ENCODE peak calls at places on chromosomes 11 and 22, in eight cellular contexts. T is mucosa of descending colon, S is HCT116, D is AG04450, E is AG10803, Q is cardiac fibroblast, I is left lung, F is pancreas. G is an unnamed sample.

GRCh38 chr22:49040754-49041467 is 786.8 kb downstream of the BRD1 start:
- DNase-seq in T (no peak), S (no peak), D (no peak), E (no peak), Q (no peak), I (no peak), F (no peak), G (no peak)

GRCh38 chr11:121012091-121012490 is 11.8 kb upstream of the TBCEL start:
- DNase-seq in T (no peak), S (no peak), D (no peak), E (no peak), Q (no peak), I (no peak), F (no peak), G (no peak)

GRCh38 chr22:24727218-24727851 is 47.2 kb downstream of the PIWIL3 start:
- DNase-seq in T (peak), S (peak), D (peak), E (no peak), Q (peak), I (no peak), F (peak), G (no peak)

GRCh38 chr22:19291218-19291579 is 320 bp downstream of the CLTCL1 start:
- DNase-seq in T (peak), S (no peak), D (no peak), E (peak), Q (peak), I (peak), F (peak), G (no peak)

GRCh38 chr11:128916646-128917045 is 25.5 kb downstream of the KCNJ5 start:
- DNase-seq in T (no peak), S (no peak), D (no peak), E (no peak), Q (no peak), I (no peak), F (no peak), G (no peak)

GRCh38 chr11:73968356-73968966 is 14.2 kb downstream of the UCP2 start:
- DNase-seq in T (no peak), S (no peak), D (no peak), E (no peak), Q (no peak), I (no peak), F (no peak), G (no peak)

GRCh38 chr11:99371257-99371656 is 350.5 kb downstream of the CNTN5 start:
- DNase-seq in T (no peak), S (no peak), D (no peak), E (no peak), Q (no peak), I (no peak), F (no peak), G (no peak)

GRCh38 chr22:24161909-24162308 is 19.4 kb upstream of the SUSD2 start:
- DNase-seq in T (no peak), S (no peak), D (no peak), E (no peak), Q (no peak), I (no peak), F (peak), G (no peak)

GRCh38 chr11:123461164-123461563 is 31.1 kb downstream of the GRAMD1B start:
- DNase-seq in T (no peak), S (no peak), D (no peak), E (peak), Q (no peak), I (no peak), F (no peak), G (no peak)

GRCh38 chr22:17057959-17058814 is 26.6 kb upstream of the IL17RA start:
- DNase-seq in T (peak), S (peak), D (peak), E (peak), Q (peak), I (no peak), F (peak), G (no peak)

GRCh38 chr11:66845876-66846212 is 2.6 kb downstream of the RCE1 start:
- DNase-seq in T (no peak), S (no peak), D (no peak), E (no peak), Q (no peak), I (no peak), F (peak), G (no peak)

GRCh38 chr22:39144101-39144815 is 8.2 kb downstream of the CBX7 start:
- DNase-seq in T (peak), S (no peak), D (no peak), E (peak), Q (peak), I (peak), F (no peak), G (peak)

GRCh38 chr22:29166180-29166579 is 39.5 kb upstream of the EMID1 start:
- DNase-seq in T (no peak), S (no peak), D (no peak), E (no peak), Q (no peak), I (peak), F (no peak), G (no peak)

GRCh38 chr22:38232196-38232595 is 30.4 kb downstream of the MAFF start:
- DNase-seq in T (no peak), S (no peak), D (no peak), E (no peak), Q (no peak), I (no peak), F (no peak), G (no peak)

GRCh38 chr22:38429460-38430128 is 25.4 kb downstream of the KCNJ4 start:
- DNase-seq in T (no peak), S (no peak), D (no peak), E (peak), Q (no peak), I (no peak), F (no peak), G (no peak)

GRCh38 chr22:32042924-32043323 is at the start of gene SLC5A1:
- DNase-seq in T (peak), S (no peak), D (no peak), E (no peak), Q (no peak), I (peak), F (peak), G (no peak)

GRCh38 chr11:59574467-59574866 is 41.1 kb downstream of the OSBP start:
- DNase-seq in T (no peak), S (no peak), D (no peak), E (peak), Q (peak), I (no peak), F (no peak), G (no peak)

GRCh38 chr11:127338380-127339259 is 338.1 kb upstream of the KIRREL3 start:
- DNase-seq in T (no peak), S (no peak), D (no peak), E (no peak), Q (no peak), I (no peak), F (no peak), G (no peak)

GRCh38 chr11:88543902-88544655 is 206.5 kb upstream of the CTSC start:
- DNase-seq in T (peak), S (peak), D (peak), E (peak), Q (peak), I (peak), F (peak), G (peak)

GRCh38 chr22:45053094-45053493 is 43.3 kb upstream of the PHF21B start:
- DNase-seq in T (no peak), S (no peak), D (no peak), E (no peak), Q (no peak), I (no peak), F (no peak), G (no peak)

DNA sequence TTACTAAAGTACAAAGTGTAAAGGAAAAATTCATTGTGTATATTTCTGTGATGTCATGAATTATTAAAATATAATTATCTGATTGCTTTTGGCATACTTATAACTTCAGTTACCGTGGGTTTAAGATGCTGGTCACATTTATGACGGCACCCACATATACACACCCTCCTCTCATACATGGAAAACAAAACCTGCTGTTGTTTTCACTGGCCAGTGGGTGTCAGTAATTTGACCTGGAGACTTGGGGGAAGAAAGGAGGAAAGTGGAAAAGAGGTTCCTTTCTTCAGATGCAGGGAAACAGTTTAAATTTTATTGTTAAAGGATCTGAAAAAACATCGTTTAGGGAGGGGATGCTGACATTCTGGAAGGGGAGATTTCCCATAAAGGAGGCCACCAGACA is 742 bp upstream of the BBOX1 start:
- DNase-seq in T (no peak), S (no peak), D (no peak), E (no peak), Q (no peak), I (no peak), F (no peak), G (no peak)
- TF ChIP-seq CTCF in T (no peak), S (no peak), D (peak), E (no peak), Q (no peak), I (no peak), F (no peak), G (no peak)

GRCh38 chr11:130428271-130428670 is at the start of gene ADAMTS8:
- DNase-seq in T (no peak), S (no peak), D (no peak), E (no peak), Q (no peak), I (no peak), F (no peak), G (no peak)

GRCh38 chr11:130427049-130427388 is 1.4 kb downstream of the ADAMTS8 start:
- DNase-seq in T (no peak), S (no peak), D (no peak), E (no peak), Q (no peak), I (no peak), F (no peak), G (no peak)

GRCh38 chr11:130429983-130430382 is 1.6 kb upstream of the ADAMTS8 start:
- DNase-seq in T (no peak), S (no peak), D (no peak), E (no peak), Q (no peak), I (no peak), F (no peak), G (no peak)

GRCh38 chr11:130427581-130428211 is 713 bp downstream of the ADAMTS8 start:
- DNase-seq in T (no peak), S (no peak), D (no peak), E (no peak), Q (no peak), I (no peak), F (no peak), G (no peak)

DNA sequence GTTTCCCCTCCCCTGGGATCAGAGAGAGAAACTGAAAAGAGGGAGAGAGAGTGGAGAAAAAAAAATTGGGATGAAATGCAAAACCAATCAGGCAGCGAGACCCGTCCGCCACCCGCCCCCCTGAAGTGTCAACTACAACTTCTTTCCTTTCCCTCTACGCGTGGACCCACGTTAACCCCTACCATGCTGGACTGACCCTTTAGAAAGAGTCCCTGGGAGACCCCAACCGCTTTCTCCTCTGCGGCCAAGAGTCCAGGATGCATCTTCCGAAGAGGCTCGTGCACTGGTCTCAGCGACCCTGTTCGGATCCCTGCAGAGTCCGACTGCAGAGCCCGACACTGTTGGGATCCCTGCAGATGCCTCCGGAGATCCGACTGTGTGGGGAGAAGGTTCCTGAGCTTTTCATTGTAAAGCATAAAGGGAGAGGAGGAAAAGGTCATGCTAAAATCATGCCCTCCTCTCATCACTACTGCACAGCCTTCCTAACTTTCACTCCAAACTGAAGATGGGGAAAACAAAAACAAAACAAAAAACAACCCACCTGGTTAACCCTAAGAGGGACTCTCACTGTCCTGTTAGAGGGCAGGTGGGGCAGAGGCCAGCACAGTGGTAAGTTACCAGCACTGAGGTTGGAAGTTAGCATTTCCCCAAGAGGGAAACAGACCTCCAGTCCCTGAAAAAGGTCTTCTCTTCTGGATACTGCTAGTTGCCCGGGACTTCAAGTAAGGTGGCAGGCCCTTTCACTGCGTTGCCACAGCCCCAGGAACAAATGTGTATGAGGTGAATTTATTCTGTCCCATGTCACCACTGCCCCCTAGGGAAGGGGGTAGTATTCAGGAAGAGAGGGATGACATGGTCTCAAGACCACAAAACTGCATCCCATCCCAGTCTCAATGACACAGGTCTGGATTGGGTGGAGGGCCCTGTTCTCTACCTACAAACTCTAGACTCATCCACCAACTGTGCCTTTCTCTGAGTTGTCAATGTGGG is 578 bp upstream of the ADAMTS8 start:
- DNase-seq in T (no peak), S (no peak), D (no peak), E (no peak), Q (no peak), I (no peak), F (no peak), G (no peak)
- TF ChIP-seq CTCF in T (no peak), S (no peak), D (no peak), E (no peak), Q (no peak), I (no peak), F (no peak), G (no peak)

DNA sequence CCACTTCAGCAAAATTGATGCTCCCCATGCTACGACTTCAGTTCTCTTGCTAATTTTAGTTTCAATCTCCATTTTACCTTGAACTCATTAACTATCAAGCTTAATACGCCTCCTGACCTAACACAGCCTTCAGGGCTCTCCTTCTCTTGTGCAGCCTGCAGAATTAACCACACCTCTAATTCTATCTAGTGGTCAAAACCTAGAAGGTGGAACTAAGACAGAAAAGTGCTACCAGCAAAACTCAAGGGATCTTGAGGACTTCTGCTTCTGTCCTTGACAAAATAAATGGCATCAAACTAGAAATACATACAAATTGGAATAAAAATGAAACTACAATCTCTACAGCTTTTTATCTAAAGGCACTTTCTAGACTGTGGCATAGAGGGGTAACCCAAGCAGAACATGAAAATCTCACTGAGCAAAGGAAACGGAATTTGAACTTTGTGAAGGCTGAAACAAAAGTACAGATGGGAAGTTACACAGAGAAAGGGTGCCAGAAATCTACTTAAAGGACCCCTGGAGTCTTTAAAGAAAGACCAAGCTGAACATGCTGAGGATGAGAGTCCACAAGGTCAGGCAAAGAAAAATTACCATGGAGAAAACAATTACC is 10.7 kb downstream of the CWF19L2 start:
- DNase-seq in T (no peak), S (no peak), D (no peak), E (no peak), Q (no peak), I (no peak), F (no peak), G (no peak)
- TF ChIP-seq CTCF in T (no peak), S (no peak), D (no peak), E (no peak), Q (no peak), I (no peak), F (no peak), G (no peak)

GRCh38 chr11:134047586-134047999 is 21.3 kb upstream of the JAM3 start:
- DNase-seq in T (peak), S (no peak), D (peak), E (peak), Q (peak), I (no peak), F (no peak), G (no peak)

GRCh38 chr11:134048028-134048427 is 20.8 kb upstream of the JAM3 start:
- DNase-seq in T (no peak), S (no peak), D (no peak), E (no peak), Q (no peak), I (no peak), F (no peak), G (no peak)

GRCh38 chr11:134044514-134045284 is 24.2 kb upstream of the JAM3 start:
- DNase-seq in T (no peak), S (no peak), D (no peak), E (no peak), Q (no peak), I (no peak), F (no peak), G (no peak)

GRCh38 chr11:134046681-134047449 is 22.0 kb upstream of the JAM3 start:
- DNase-seq in T (no peak), S (no peak), D (no peak), E (no peak), Q (no peak), I (no peak), F (no peak), G (no peak)

DNA sequence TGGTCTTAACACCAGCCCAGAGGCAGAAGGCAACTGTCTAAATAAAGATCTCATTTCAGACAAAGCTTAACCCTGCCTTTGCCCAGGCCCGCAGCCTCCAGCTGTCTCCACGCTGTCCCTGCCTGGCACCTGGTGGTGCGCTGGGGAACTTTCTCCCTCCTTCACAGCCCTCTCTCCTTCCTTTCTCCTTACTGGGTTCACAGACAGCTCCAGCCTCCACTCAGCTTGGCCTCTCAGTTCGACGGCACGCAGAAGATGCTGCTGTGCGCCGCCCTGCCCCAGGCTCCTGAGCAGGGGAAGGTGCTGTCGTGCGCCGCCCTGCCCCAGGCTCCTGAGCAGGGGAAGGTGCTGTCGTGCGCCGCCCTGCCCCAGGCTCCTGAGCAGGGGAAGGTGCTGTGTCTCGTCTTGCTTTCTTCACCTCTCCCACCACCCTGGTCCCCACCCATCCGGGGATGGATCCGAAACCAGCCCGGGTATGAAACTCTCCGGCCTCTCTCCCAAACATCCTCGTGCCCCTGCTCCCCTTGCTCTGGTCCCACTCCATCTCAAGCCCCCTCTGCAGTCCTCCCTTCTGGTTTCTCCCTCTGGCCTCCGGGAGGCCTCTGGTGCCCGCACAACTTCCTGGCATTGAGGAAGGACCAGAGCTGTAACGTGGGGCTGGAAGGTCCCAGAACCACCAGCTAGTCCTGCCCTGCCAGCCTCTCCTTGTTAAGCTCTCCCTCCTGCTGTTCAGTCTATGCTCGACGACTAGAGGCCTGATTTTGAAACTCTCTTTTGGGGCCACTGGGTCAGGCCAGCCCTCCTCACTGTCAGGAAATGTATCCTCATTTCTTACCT is 22.9 kb upstream of the JAM3 start:
- DNase-seq in T (no peak), S (no peak), D (no peak), E (no peak), Q (peak), I (no peak), F (no peak), G (no peak)
- TF ChIP-seq CTCF in T (no peak), S (peak), D (peak), E (peak), Q (peak), I (no peak), F (no peak), G (no peak)

DNA sequence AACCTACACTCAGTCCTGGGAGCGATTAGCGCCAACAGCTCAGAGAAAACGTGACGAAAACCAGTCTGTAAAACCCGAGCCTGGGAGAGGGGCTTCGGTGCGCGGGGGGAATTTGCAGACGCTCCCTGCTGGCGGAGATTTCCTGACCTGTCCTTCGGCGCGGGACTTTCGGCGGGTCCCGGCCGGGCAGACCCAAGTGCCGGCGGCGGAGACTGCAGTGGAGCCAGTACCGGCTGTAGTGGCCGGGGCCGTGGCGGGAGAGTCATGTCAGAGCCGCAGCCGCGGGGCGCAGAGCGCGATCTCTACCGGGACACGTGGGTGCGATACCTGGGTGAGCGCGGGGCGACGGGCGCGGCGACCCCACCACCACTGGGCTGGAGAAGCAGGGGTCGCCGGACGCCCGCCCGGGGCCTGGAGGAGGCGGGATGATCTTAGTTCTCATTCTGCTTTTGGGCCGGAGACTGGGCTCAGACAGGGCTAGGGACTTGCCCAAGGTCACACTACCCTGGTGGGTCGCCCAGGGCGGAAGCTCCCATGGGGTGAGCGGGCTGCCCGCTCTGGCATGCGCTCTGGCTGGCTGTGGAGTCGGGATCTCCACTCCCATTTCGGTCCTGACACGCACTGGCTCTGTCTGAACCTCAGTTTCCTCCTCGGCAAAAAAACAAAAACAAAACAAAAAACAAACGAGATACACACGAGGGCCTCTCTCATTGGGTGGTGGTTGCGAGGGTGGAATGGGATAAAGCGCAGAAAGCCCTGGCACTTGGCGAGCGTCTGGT is at the start of gene MTFP1:
- DNase-seq in T (peak), S (no peak), D (no peak), E (peak), Q (peak), I (peak), F (peak), G (peak)
- TF ChIP-seq CTCF in T (no peak), S (no peak), D (peak), E (no peak), Q (no peak), I (no peak), F (no peak), G (no peak)

G was measured in activated B cell treated with CpG ODN at 0.5 μM for 24 hours.